ENCODE peak calls at places on chromosome 18, in eight cellular contexts. One of them, this sample, is unnamed.

GRCh38 chr18:67845035-67845434 is 328.5 kb upstream of the DSEL start:
- DNase-seq in foreskin fibroblast: peak
- DNase-seq in stomach: no peak
- DNase-seq in lower lobe of right lung: no peak
- DNase-seq in astrocyte of the spinal cord: no peak
- DNase-seq in effector memory CD4-positive, alpha-beta T cell: no peak
- DNase-seq in uterus: no peak
- DNase-seq in fibroblast of lung: no peak
- DNase-seq in this sample: no peak

GRCh38 chr18:55343396-55344073 is 244.5 kb downstream of the TCF4 start:
- DNase-seq in astrocyte of the spinal cord: peak
- DNase-seq in fibroblast of lung: peak
- DNase-seq in lower lobe of right lung: no peak
- DNase-seq in stomach: no peak
- DNase-seq in foreskin fibroblast: peak
- DNase-seq in uterus: no peak
- DNase-seq in effector memory CD4-positive, alpha-beta T cell: no peak
- DNase-seq in this sample: no peak

GRCh38 chr18:67519582-67519981 is 3.1 kb upstream of the DSEL start:
- DNase-seq in effector memory CD4-positive, alpha-beta T cell: no peak
- DNase-seq in fibroblast of lung: peak
- DNase-seq in lower lobe of right lung: no peak
- DNase-seq in foreskin fibroblast: peak
- DNase-seq in uterus: no peak
- DNase-seq in astrocyte of the spinal cord: peak
- DNase-seq in stomach: no peak
- DNase-seq in this sample: peak

GRCh38 chr18:50805732-50806131 is 14.1 kb downstream of the MRO start:
- DNase-seq in uterus: no peak
- DNase-seq in fibroblast of lung: no peak
- DNase-seq in lower lobe of right lung: no peak
- DNase-seq in effector memory CD4-positive, alpha-beta T cell: no peak
- DNase-seq in stomach: no peak
- DNase-seq in foreskin fibroblast: peak
- DNase-seq in astrocyte of the spinal cord: no peak
- DNase-seq in this sample: no peak

GRCh38 chr18:4119127-4119648 is 335.9 kb downstream of the DLGAP1 start:
- DNase-seq in effector memory CD4-positive, alpha-beta T cell: no peak
- DNase-seq in fibroblast of lung: no peak
- DNase-seq in astrocyte of the spinal cord: no peak
- DNase-seq in lower lobe of right lung: no peak
- DNase-seq in foreskin fibroblast: no peak
- DNase-seq in uterus: no peak
- DNase-seq in stomach: no peak
- DNase-seq in this sample: no peak

GRCh38 chr18:41899535-41899934 is 55.5 kb upstream of the PIK3C3 start:
- DNase-seq in fibroblast of lung: no peak
- DNase-seq in astrocyte of the spinal cord: no peak
- DNase-seq in effector memory CD4-positive, alpha-beta T cell: no peak
- DNase-seq in lower lobe of right lung: no peak
- DNase-seq in stomach: no peak
- DNase-seq in uterus: no peak
- DNase-seq in foreskin fibroblast: no peak
- DNase-seq in this sample: no peak

GRCh38 chr18:13279181-13280065 is 60.9 kb downstream of the LDLRAD4 start:
- DNase-seq in astrocyte of the spinal cord: no peak
- DNase-seq in lower lobe of right lung: no peak
- DNase-seq in foreskin fibroblast: no peak
- DNase-seq in fibroblast of lung: no peak
- DNase-seq in effector memory CD4-positive, alpha-beta T cell: no peak
- DNase-seq in stomach: no peak
- DNase-seq in uterus: no peak
- DNase-seq in this sample: no peak

GRCh38 chr18:24368749-24369148 is 28.9 kb downstream of the OSBPL1A start:
- DNase-seq in astrocyte of the spinal cord: no peak
- DNase-seq in lower lobe of right lung: no peak
- DNase-seq in fibroblast of lung: no peak
- DNase-seq in stomach: no peak
- DNase-seq in foreskin fibroblast: no peak
- DNase-seq in effector memory CD4-positive, alpha-beta T cell: no peak
- DNase-seq in uterus: no peak
- DNase-seq in this sample: no peak

GRCh38 chr18:10123006-10123950 is 209.5 kb downstream of the VAPA start:
- DNase-seq in foreskin fibroblast: no peak
- DNase-seq in fibroblast of lung: peak
- DNase-seq in uterus: no peak
- DNase-seq in effector memory CD4-positive, alpha-beta T cell: no peak
- DNase-seq in lower lobe of right lung: no peak
- DNase-seq in astrocyte of the spinal cord: no peak
- DNase-seq in stomach: no peak
- DNase-seq in this sample: no peak

GRCh38 chr18:1914489-1914888 is 656.8 kb downstream of the METTL4 start:
- DNase-seq in effector memory CD4-positive, alpha-beta T cell: no peak
- DNase-seq in fibroblast of lung: peak
- DNase-seq in uterus: no peak
- DNase-seq in lower lobe of right lung: no peak
- DNase-seq in foreskin fibroblast: peak
- DNase-seq in astrocyte of the spinal cord: peak
- DNase-seq in stomach: no peak
- DNase-seq in this sample: no peak

GRCh38 chr18:48492880-48493279 is 46.0 kb upstream of the CTIF start:
- DNase-seq in fibroblast of lung: no peak
- DNase-seq in astrocyte of the spinal cord: no peak
- DNase-seq in uterus: no peak
- DNase-seq in foreskin fibroblast: no peak
- DNase-seq in effector memory CD4-positive, alpha-beta T cell: no peak
- DNase-seq in lower lobe of right lung: no peak
- DNase-seq in stomach: no peak
- DNase-seq in this sample: no peak

GRCh38 chr18:48391863-48392262 is 17.3 kb downstream of the ZBTB7C start:
- DNase-seq in lower lobe of right lung: no peak
- DNase-seq in astrocyte of the spinal cord: no peak
- DNase-seq in uterus: no peak
- DNase-seq in fibroblast of lung: no peak
- DNase-seq in effector memory CD4-positive, alpha-beta T cell: no peak
- DNase-seq in stomach: peak
- DNase-seq in foreskin fibroblast: no peak
- DNase-seq in this sample: no peak

GRCh38 chr18:50853863-50854271 is 25.1 kb upstream of the ME2 start:
- DNase-seq in effector memory CD4-positive, alpha-beta T cell: no peak
- DNase-seq in stomach: peak
- DNase-seq in uterus: no peak
- DNase-seq in foreskin fibroblast: peak
- DNase-seq in fibroblast of lung: peak
- DNase-seq in lower lobe of right lung: peak
- DNase-seq in astrocyte of the spinal cord: peak
- DNase-seq in this sample: no peak

GRCh38 chr18:14945984-14946383 is 198.0 kb downstream of the ANKRD30B start:
- DNase-seq in stomach: no peak
- DNase-seq in fibroblast of lung: no peak
- DNase-seq in effector memory CD4-positive, alpha-beta T cell: no peak
- DNase-seq in uterus: no peak
- DNase-seq in astrocyte of the spinal cord: no peak
- DNase-seq in lower lobe of right lung: no peak
- DNase-seq in foreskin fibroblast: no peak
- DNase-seq in this sample: no peak

GRCh38 chr18:28961669-28962228 is 784.8 kb upstream of the CDH2 start:
- DNase-seq in astrocyte of the spinal cord: no peak
- DNase-seq in fibroblast of lung: peak
- DNase-seq in foreskin fibroblast: peak
- DNase-seq in uterus: no peak
- DNase-seq in lower lobe of right lung: no peak
- DNase-seq in stomach: no peak
- DNase-seq in effector memory CD4-positive, alpha-beta T cell: no peak
- DNase-seq in this sample: no peak

GRCh38 chr18:77749189-77749588 is 499.5 kb downstream of the GALR1 start:
- DNase-seq in lower lobe of right lung: no peak
- DNase-seq in effector memory CD4-positive, alpha-beta T cell: no peak
- DNase-seq in fibroblast of lung: no peak
- DNase-seq in astrocyte of the spinal cord: no peak
- DNase-seq in foreskin fibroblast: no peak
- DNase-seq in uterus: no peak
- DNase-seq in stomach: no peak
- DNase-seq in this sample: no peak

GRCh38 chr18:51478908-51479307 is 281.4 kb upstream of the MEX3C start:
- DNase-seq in stomach: no peak
- DNase-seq in astrocyte of the spinal cord: no peak
- DNase-seq in uterus: no peak
- DNase-seq in foreskin fibroblast: no peak
- DNase-seq in fibroblast of lung: no peak
- DNase-seq in lower lobe of right lung: no peak
- DNase-seq in effector memory CD4-positive, alpha-beta T cell: no peak
- DNase-seq in this sample: no peak

GRCh38 chr18:12621737-12622306 is 36.1 kb downstream of the SPIRE1 start:
- DNase-seq in foreskin fibroblast: peak
- DNase-seq in effector memory CD4-positive, alpha-beta T cell: no peak
- DNase-seq in uterus: no peak
- DNase-seq in lower lobe of right lung: no peak
- DNase-seq in fibroblast of lung: peak
- DNase-seq in astrocyte of the spinal cord: peak
- DNase-seq in stomach: no peak
- DNase-seq in this sample: peak

GRCh38 chr18:53990485-53990884 is 234.0 kb downstream of the MBD2 start:
- DNase-seq in fibroblast of lung: no peak
- DNase-seq in lower lobe of right lung: no peak
- DNase-seq in foreskin fibroblast: no peak
- DNase-seq in stomach: no peak
- DNase-seq in astrocyte of the spinal cord: no peak
- DNase-seq in uterus: no peak
- DNase-seq in effector memory CD4-positive, alpha-beta T cell: no peak
- DNase-seq in this sample: no peak
- H3K4me3 ChIP-seq in fibroblast of lung: no peak
- H3K4me3 ChIP-seq in lower lobe of right lung: no peak
- H3K4me3 ChIP-seq in foreskin fibroblast: no peak
- H3K4me3 ChIP-seq in stomach: no peak
- H3K4me3 ChIP-seq in astrocyte of the spinal cord: no peak
- H3K4me3 ChIP-seq in uterus: no peak
- H3K4me3 ChIP-seq in effector memory CD4-positive, alpha-beta T cell: no peak
- H3K4me3 ChIP-seq in this sample: no peak

DNA sequence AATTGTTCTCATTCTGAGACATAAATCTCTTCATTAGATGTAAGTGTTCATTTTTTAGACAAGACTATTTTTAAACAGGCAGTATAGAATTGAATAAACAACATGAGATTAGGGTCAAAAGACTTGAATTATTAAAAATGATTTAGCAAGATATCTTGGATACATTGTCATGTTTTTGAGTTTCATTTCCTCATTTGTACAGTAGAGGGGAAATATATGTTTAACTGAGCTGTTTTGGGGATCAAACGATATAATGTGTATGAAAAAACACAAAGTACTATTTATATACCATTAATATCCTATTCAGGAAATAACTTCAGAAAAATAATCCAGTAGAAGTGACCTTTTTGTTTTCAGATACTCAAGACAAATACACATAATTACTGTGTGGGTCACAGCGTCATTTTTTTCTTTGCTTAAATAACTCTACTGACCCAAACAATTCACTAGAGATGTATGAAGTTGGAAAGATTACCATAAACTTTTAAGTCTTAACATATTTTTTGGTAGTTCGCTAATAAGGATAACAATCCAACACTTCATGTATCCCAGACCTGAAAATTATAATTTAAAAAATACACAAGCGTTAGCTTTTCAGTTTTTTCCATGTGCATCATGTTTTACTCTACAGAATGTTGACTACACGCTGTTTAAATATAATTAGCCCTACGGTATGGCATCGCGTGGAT is 876 bp upstream of the ASXL3 start:
- DNase-seq in fibroblast of lung: no peak
- DNase-seq in foreskin fibroblast: no peak
- DNase-seq in lower lobe of right lung: no peak
- DNase-seq in stomach: no peak
- DNase-seq in uterus: no peak
- DNase-seq in effector memory CD4-positive, alpha-beta T cell: no peak
- DNase-seq in astrocyte of the spinal cord: no peak
- DNase-seq in this sample: no peak
- H3K4me3 ChIP-seq in fibroblast of lung: peak
- H3K4me3 ChIP-seq in foreskin fibroblast: peak
- H3K4me3 ChIP-seq in lower lobe of right lung: peak
- H3K4me3 ChIP-seq in stomach: peak
- H3K4me3 ChIP-seq in uterus: peak
- H3K4me3 ChIP-seq in effector memory CD4-positive, alpha-beta T cell: no peak
- H3K4me3 ChIP-seq in astrocyte of the spinal cord: peak
- H3K4me3 ChIP-seq in this sample: peak

GRCh38 chr18:46333371-46334199 is 229.4 kb downstream of the HAUS1 start:
- DNase-seq in fibroblast of lung: peak
- DNase-seq in astrocyte of the spinal cord: no peak
- DNase-seq in lower lobe of right lung: no peak
- DNase-seq in foreskin fibroblast: peak
- DNase-seq in uterus: no peak
- DNase-seq in stomach: no peak
- DNase-seq in effector memory CD4-positive, alpha-beta T cell: no peak
- DNase-seq in this sample: no peak
- H3K4me3 ChIP-seq in fibroblast of lung: no peak
- H3K4me3 ChIP-seq in astrocyte of the spinal cord: peak
- H3K4me3 ChIP-seq in lower lobe of right lung: peak
- H3K4me3 ChIP-seq in foreskin fibroblast: no peak
- H3K4me3 ChIP-seq in uterus: no peak
- H3K4me3 ChIP-seq in stomach: peak
- H3K4me3 ChIP-seq in effector memory CD4-positive, alpha-beta T cell: peak
- H3K4me3 ChIP-seq in this sample: peak

DNA sequence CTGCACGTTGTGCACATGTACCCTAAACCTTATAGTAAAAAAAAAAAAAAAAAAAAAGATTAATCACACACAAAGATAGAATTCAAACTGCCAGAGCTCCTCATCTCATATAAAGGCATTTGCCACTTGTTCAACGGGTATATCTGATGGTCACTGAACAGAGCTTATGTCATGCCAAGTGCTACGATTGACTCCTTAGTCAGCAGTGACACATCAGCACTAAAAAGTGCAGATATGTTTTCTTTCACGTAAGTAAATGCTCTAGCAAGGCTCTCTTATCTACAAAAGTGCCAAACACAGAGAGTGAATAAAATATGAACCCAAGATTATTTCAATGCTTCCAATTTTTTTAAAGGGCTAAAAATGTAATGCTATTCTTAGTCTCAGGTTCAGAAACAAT is 1.1 kb downstream of the LMAN1 start:
- DNase-seq in effector memory CD4-positive, alpha-beta T cell: no peak
- DNase-seq in foreskin fibroblast: peak
- DNase-seq in uterus: no peak
- DNase-seq in lower lobe of right lung: no peak
- DNase-seq in fibroblast of lung: peak
- DNase-seq in astrocyte of the spinal cord: peak
- DNase-seq in stomach: no peak
- DNase-seq in this sample: peak
- H3K4me3 ChIP-seq in effector memory CD4-positive, alpha-beta T cell: peak
- H3K4me3 ChIP-seq in foreskin fibroblast: peak
- H3K4me3 ChIP-seq in uterus: peak
- H3K4me3 ChIP-seq in lower lobe of right lung: peak
- H3K4me3 ChIP-seq in fibroblast of lung: peak
- H3K4me3 ChIP-seq in astrocyte of the spinal cord: peak
- H3K4me3 ChIP-seq in stomach: peak
- H3K4me3 ChIP-seq in this sample: peak

GRCh38 chr18:76489081-76489480 is 6.0 kb downstream of the ZNF516 start:
- DNase-seq in uterus: no peak
- DNase-seq in fibroblast of lung: peak
- DNase-seq in foreskin fibroblast: no peak
- DNase-seq in effector memory CD4-positive, alpha-beta T cell: no peak
- DNase-seq in lower lobe of right lung: no peak
- DNase-seq in stomach: no peak
- DNase-seq in astrocyte of the spinal cord: no peak
- DNase-seq in this sample: no peak
- H3K4me3 ChIP-seq in uterus: no peak
- H3K4me3 ChIP-seq in fibroblast of lung: peak
- H3K4me3 ChIP-seq in foreskin fibroblast: peak
- H3K4me3 ChIP-seq in effector memory CD4-positive, alpha-beta T cell: no peak
- H3K4me3 ChIP-seq in lower lobe of right lung: no peak
- H3K4me3 ChIP-seq in stomach: no peak
- H3K4me3 ChIP-seq in astrocyte of the spinal cord: no peak
- H3K4me3 ChIP-seq in this sample: peak

This sample was measured in skeletal muscle cell.